ENCODE peak calls at places on chromosomes 1 and 21, in five cellular contexts. W is T-helper 1 cell, Q is HFF-Myc, H is KBM-7, T is NCI-H1694. O is an unnamed sample.

GRCh38 chr1:245571872-245572294 is 417.1 kb downstream of the KIF26B start:
- DNase-seq in W (no peak), Q (no peak), H (no peak), T (no peak), O (no peak)

GRCh38 chr1:205441716-205442050 is 14.2 kb downstream of the BLACAT1 start:
- DNase-seq in W (no peak), Q (no peak), H (no peak), T (no peak), O (no peak)

GRCh38 chr1:184755226-184756065 is 788 bp upstream of the EDEM3 start:
- DNase-seq in W (no peak), Q (peak), H (peak), T (no peak), O (no peak)

GRCh38 chr1:44283524-44284173 is 70.4 kb downstream of the DMAP1 start:
- DNase-seq in W (no peak), Q (no peak), H (no peak), T (no peak), O (no peak)

GRCh38 chr1:88061830-88062177 is 622.3 kb upstream of the PKN2 start:
- DNase-seq in W (no peak), Q (no peak), H (no peak), T (no peak), O (no peak)

GRCh38 chr21:15124731-15125130 is 59.9 kb upstream of the NRIP1 start:
- DNase-seq in W (no peak), Q (no peak), H (no peak), T (no peak), O (no peak)

GRCh38 chr1:20587639-20588017 is 1.3 kb upstream of the CDA start:
- DNase-seq in W (no peak), Q (no peak), H (no peak), T (no peak), O (no peak)

GRCh38 chr1:109547412-109548320 is 749 bp upstream of the GNAI3 start:
- DNase-seq in W (no peak), Q (no peak), H (no peak), T (no peak), O (no peak)

GRCh38 chr1:173478099-173478555 is 992 bp downstream of the PRDX6 start:
- DNase-seq in W (no peak), Q (peak), H (peak), T (no peak), O (no peak)

GRCh38 chr21:15034126-15034848 is 30.5 kb downstream of the NRIP1 start:
- DNase-seq in W (no peak), Q (peak), H (no peak), T (no peak), O (no peak)

GRCh38 chr1:229344139-229344538 is 1.3 kb upstream of the CCSAP start:
- DNase-seq in W (no peak), Q (no peak), H (no peak), T (no peak), O (no peak)

O was measured in cerebellar nuclear complex.